ENCODE peak calls at places on chromosome 21, in five cellular contexts. H is IMR-90; F is stimulated activated CD8-positive, alpha-beta memory T cell treated with anti-CD3 and anti-CD28 coated beads, Interleukin-2, amount 100 ng/mL, for 48 hours; E is HAP-1; G is kidney tubule cell. I is an unnamed sample.

GRCh38 chr21:40334159-40334558 is 466.9 kb downstream of the PCP4 start:
- DNase-seq in F (no peak), E (no peak), H (no peak), G (peak), I (no peak)

GRCh38 chr21:35779690-35780570 is 280.4 kb downstream of the SETD4 start:
- DNase-seq in E (no peak), G (peak), H (peak), F (no peak), I (peak)

GRCh38 chr21:25562660-25563059 is 44.6 kb downstream of the MRPL39 start:
- DNase-seq in G (no peak), H (no peak), E (no peak), F (no peak), I (no peak)

GRCh38 chr21:16535100-16535418 is 805.3 kb downstream of the USP25 start:
- DNase-seq in E (peak), G (peak), H (peak), F (no peak), I (peak)

GRCh38 chr21:39669976-39670671 is 57.4 kb downstream of the B3GALT5 start:
- DNase-seq in F (no peak), H (no peak), E (no peak), G (no peak), I (no peak)

GRCh38 chr21:46667191-46667734 is 31.8 kb downstream of the PRMT2 start:
- DNase-seq in F (no peak), G (peak), E (peak), H (peak), I (peak)

GRCh38 chr21:44548922-44549321 is 2.4 kb downstream of the KRTAP10-2 start:
- DNase-seq in E (no peak), H (no peak), F (no peak), G (no peak), I (no peak)

GRCh38 chr21:31337991-31338891 is 5.8 kb downstream of the TIAM1 start:
- DNase-seq in H (no peak), F (no peak), G (no peak), E (no peak), I (no peak)

GRCh38 chr21:46092026-46092764 is 5.7 kb upstream of the COL6A2 start:
- DNase-seq in H (peak), G (no peak), F (no peak), E (no peak), I (peak)

GRCh38 chr21:42829954-42830353 is 49.4 kb downstream of the WDR4 start:
- DNase-seq in H (no peak), F (no peak), G (no peak), E (no peak), I (no peak)

GRCh38 chr21:41678944-41679343 is 87.9 kb downstream of the RIPK4 start:
- DNase-seq in G (peak), E (peak), F (no peak), H (peak), I (peak)

GRCh38 chr21:21897275-21897883 is 899.2 kb downstream of the NCAM2 start:
- DNase-seq in F (no peak), G (no peak), E (no peak), H (no peak), I (peak)

GRCh38 chr21:37266515-37267221 is 466 bp downstream of the VPS26C start:
- DNase-seq in F (peak), H (peak), E (peak), G (no peak), I (peak)

GRCh38 chr21:32768530-32768929 is 3.0 kb downstream of the PAXBP1 start:
- DNase-seq in E (no peak), F (no peak), H (peak), G (no peak), I (no peak)

GRCh38 chr21:27582246-27582945 is 615.5 kb upstream of the ADAMTS5 start:
- DNase-seq in F (no peak), H (peak), E (no peak), G (peak), I (peak)

GRCh38 chr21:34636961-34637360 is 22.0 kb upstream of the RCAN1 start:
- DNase-seq in F (no peak), E (no peak), G (no peak), H (no peak), I (no peak)

GRCh38 chr21:45880097-45881068 is 101.2 kb upstream of the COL6A1 start:
- DNase-seq in G (peak), F (peak), E (peak), H (peak), I (peak)

GRCh38 chr21:41877901-41878830 is 978 bp downstream of the PRDM15 start:
- DNase-seq in F (no peak), H (peak), G (peak), E (peak), I (peak)

GRCh38 chr21:42256316-42256715 is 37.4 kb downstream of the ABCG1 start:
- DNase-seq in F (no peak), G (no peak), H (no peak), E (no peak), I (no peak)

GRCh38 chr21:42165901-42166300 is 53.0 kb upstream of the ABCG1 start:
- DNase-seq in F (no peak), H (no peak), G (no peak), E (no peak), I (no peak)

GRCh38 chr21:36966846-36967657 is 583 bp upstream of the HLCS start:
- DNase-seq in H (no peak), G (peak), E (no peak), F (no peak), I (peak)

GRCh38 chr21:34351786-34352241 is 12.0 kb upstream of the KCNE2 start:
- DNase-seq in G (peak), H (peak), E (peak), F (no peak), I (peak)

GRCh38 chr21:43775795-43776430 is at the start of gene CSTB:
- DNase-seq in E (peak), G (peak), H (peak), F (peak), I (no peak)

GRCh38 chr21:34517491-34518245 is 5.7 kb upstream of the KCNE1 start:
- DNase-seq in H (no peak), G (peak), E (no peak), F (no peak), I (no peak)

GRCh38 chr21:17352937-17353655 is 159.7 kb upstream of the CXADR start:
- DNase-seq in E (no peak), F (no peak), H (no peak), G (peak), I (no peak)

I was measured in fibroblast of mammary gland.